ENCODE peak calls at places on chromosome 7, in ten cellular contexts. H is PC-9; M is GM20000; L is GDM1; U is EL; T is activated CD4-positive, alpha-beta T cell treated with anti-CD3 and anti-CD28 coated beads for 48 hours; O is MCF 10A; C is stimulated activated CD4-positive, alpha-beta T cell treated with anti-CD3 and anti-CD28 coated beads, Interleukin-1b, Interleukin-23, amount 100 ng/mL, for 48 hours; E is IMR-90; X is GM03348. B is an unnamed sample.

GRCh38 chr7:36875794-36876193 is 151.5 kb upstream of the AOAH start:
- DNase-seq in H (no peak), M (no peak), L (no peak), U (no peak), T (no peak), O (no peak), C (no peak), E (no peak), X (no peak), B (no peak)

GRCh38 chr7:149321978-149322541 is 60.1 kb downstream of the ZNF783 start:
- DNase-seq in H (no peak), M (peak; percentile 35), L (no peak), U (peak; percentile 32), T (no peak), O (no peak), C (no peak), E (peak; percentile 21), X (no peak), B (no peak)

GRCh38 chr7:47407136-47407535 is 174.8 kb downstream of the TNS3 start:
- DNase-seq in H (no peak), M (no peak), L (no peak), U (no peak), T (no peak), O (no peak), C (no peak), E (no peak), X (no peak), B (no peak)

GRCh38 chr7:31982962-31983361 is 87.2 kb downstream of the PDE1C start:
- DNase-seq in H (no peak), M (no peak), L (no peak), U (no peak), T (no peak), O (no peak), C (no peak), E (no peak), X (no peak), B (no peak)

GRCh38 chr7:101124376-101125056 is 2.4 kb upstream of the SERPINE1 start:
- DNase-seq in H (peak; percentile 81), M (no peak), L (peak; percentile 60), U (peak; percentile 79), T (no peak), O (peak; percentile 58), C (no peak), E (peak; percentile 88), X (peak; percentile 51), B (no peak)

GRCh38 chr7:94656925-94657731 is 1.2 kb upstream of the SGCE start:
- DNase-seq in H (no peak), M (no peak), L (no peak), U (peak; percentile 55), T (peak; percentile 34), O (peak; percentile 38), C (no peak), E (peak; percentile 40), X (no peak), B (peak; percentile 8)

GRCh38 chr7:114715907-114716306 is 206.0 kb upstream of the MDFIC start:
- DNase-seq in H (no peak), M (no peak), L (no peak), U (peak; percentile 51), T (peak; percentile 4), O (peak; percentile 39), C (peak; percentile 10), E (peak; percentile 61), X (no peak), B (no peak)

GRCh38 chr7:55415173-55415778 is 50.1 kb downstream of the LANCL2 start:
- DNase-seq in H (peak; percentile 75), M (peak; percentile 83), L (peak; percentile 45), U (peak; percentile 72), T (peak; percentile 91), O (peak; percentile 81), C (peak; percentile 81), E (peak; percentile 65), X (peak; percentile 91), B (peak; percentile 72)

GRCh38 chr7:155360495-155361362 is 63.1 kb downstream of the INSIG1 start:
- DNase-seq in H (no peak), M (no peak), L (peak; percentile 45), U (no peak), T (no peak), O (no peak), C (no peak), E (no peak), X (no peak), B (no peak)

GRCh38 chr7:2313450-2314208 is 612 bp downstream of the SNX8 start:
- DNase-seq in H (no peak), M (no peak), L (no peak), U (peak; percentile 34), T (no peak), O (peak; percentile 8), C (no peak), E (no peak), X (peak; percentile 65), B (no peak)

GRCh38 chr7:73345538-73345937 is 17.6 kb downstream of the FKBP6 start:
- DNase-seq in H (no peak), M (no peak), L (no peak), U (no peak), T (no peak), O (no peak), C (no peak), E (no peak), X (no peak), B (no peak)

GRCh38 chr7:24652551-24652950 is 79.3 kb downstream of the PALS2 start:
- DNase-seq in H (no peak), M (no peak), L (no peak), U (no peak), T (no peak), O (no peak), C (no peak), E (no peak), X (no peak), B (no peak)

GRCh38 chr7:118094044-118094443 is 89.9 kb upstream of the LSM8 start:
- DNase-seq in H (no peak), M (no peak), L (no peak), U (no peak), T (no peak), O (no peak), C (no peak), E (no peak), X (no peak), B (no peak)

GRCh38 chr7:37534893-37535610 is 86.4 kb upstream of the ELMO1 start:
- DNase-seq in H (no peak), M (no peak), L (no peak), U (no peak), T (no peak), O (no peak), C (no peak), E (no peak), X (no peak), B (no peak)

GRCh38 chr7:80842479-80842797 is 76.4 kb downstream of the SEMA3C start:
- DNase-seq in H (no peak), M (no peak), L (no peak), U (no peak), T (no peak), O (no peak), C (no peak), E (no peak), X (no peak), B (no peak)

GRCh38 chr7:24706211-24707165 is 50.8 kb downstream of the GSDME start:
- DNase-seq in H (no peak), M (no peak), L (no peak), U (no peak), T (no peak), O (no peak), C (no peak), E (no peak), X (no peak), B (no peak)

GRCh38 chr7:29500719-29501118 is 62.9 kb upstream of the PRR15 start:
- DNase-seq in H (no peak), M (no peak), L (no peak), U (no peak), T (no peak), O (peak; percentile 37), C (no peak), E (no peak), X (no peak), B (no peak)

GRCh38 chr7:13540429-13540828 is 449.0 kb downstream of the ETV1 start:
- DNase-seq in H (no peak), M (no peak), L (no peak), U (no peak), T (no peak), O (peak; percentile 15), C (no peak), E (peak; percentile 81), X (peak; percentile 20), B (no peak)

GRCh38 chr7:151009340-151010001 is 14.8 kb downstream of the ATG9B start:
- DNase-seq in H (no peak), M (no peak), L (no peak), U (no peak), T (peak; percentile 39), O (no peak), C (no peak), E (no peak), X (no peak), B (no peak)

GRCh38 chr7:101542527-101543241 is 86.4 kb downstream of the MYL10 start:
- DNase-seq in H (no peak), M (peak; percentile 71), L (peak; percentile 29), U (peak; percentile 34), T (peak; percentile 83), O (peak; percentile 73), C (peak; percentile 67), E (peak; percentile 29), X (peak; percentile 70), B (peak; percentile 58)